ENCODE peak calls at places on chromosomes 12 and 14, in four cellular contexts. D is upper lobe of right lung, E is GM19239, X is stromal cell of bone marrow. N is an unnamed sample.

GRCh38 chr14:29461131-29461530 is 466.5 kb downstream of the PRKD1 start:
- DNase-seq in D (no peak), E (no peak), X (no peak), N (no peak)

GRCh38 chr14:96461950-96462798 is 40.0 kb upstream of the PAPOLA start:
- DNase-seq in D (no peak), E (no peak), X (no peak), N (no peak)

GRCh38 chr12:63440063-63440462 is 228.2 kb downstream of the DPY19L2 start:
- DNase-seq in D (no peak), E (no peak), X (no peak), N (no peak)

GRCh38 chr14:55580401-55581010 is 499 bp downstream of the KTN1 start:
- DNase-seq in D (peak; percentile 79), E (peak; percentile 46), X (no peak), N (no peak)

GRCh38 chr12:64181504-64182291 is 40.4 kb downstream of the KICS2 start:
- DNase-seq in D (no peak), E (no peak), X (peak; percentile 97), N (peak; percentile 87)

GRCh38 chr12:51335931-51336330 is 10.5 kb downstream of the CELA1 start:
- DNase-seq in D (no peak), E (no peak), X (no peak), N (no peak)

GRCh38 chr12:122133192-122133950 is 40.6 kb downstream of the IL31 start:
- DNase-seq in D (no peak), E (no peak), X (no peak), N (no peak)

GRCh38 chr14:50381823-50382287 is 14.8 kb downstream of the CDKL1 start:
- DNase-seq in D (no peak), E (no peak), X (no peak), N (no peak)

GRCh38 chr14:96096639-96097610 is 57.8 kb downstream of the C14orf132 start:
- DNase-seq in D (no peak), E (no peak), X (no peak), N (no peak)

GRCh38 chr12:101407054-101407437 is 526 bp downstream of the ARL1 start:
- DNase-seq in D (no peak), E (no peak), X (no peak), N (peak; percentile 3)

GRCh38 chr12:127802271-127802670 is 464.7 kb upstream of the TMEM132C start:
- DNase-seq in D (no peak), E (no peak), X (no peak), N (no peak)

GRCh38 chr12:128445728-128446127 is 178.8 kb downstream of the TMEM132C start:
- DNase-seq in D (no peak), E (no peak), X (no peak), N (no peak)

GRCh38 chr12:103530352-103530751 is 34.6 kb upstream of the C12orf42 start:
- DNase-seq in D (no peak), E (no peak), X (no peak), N (no peak)

GRCh38 chr12:47686645-47687240 is 19.1 kb downstream of the RPAP3 start:
- DNase-seq in D (no peak), E (no peak), X (peak; percentile 33), N (no peak)

GRCh38 chr12:122862872-122863701 is 27.8 kb downstream of the HIP1R start:
- DNase-seq in D (peak; percentile 82), E (no peak), X (no peak), N (no peak)

GRCh38 chr14:63249112-63249511 is 44.9 kb downstream of the RHOJ start:
- DNase-seq in D (no peak), E (no peak), X (peak; percentile 31), N (no peak)

GRCh38 chr12:130431176-130431575 is 93.5 kb downstream of the PIWIL1 start:
- DNase-seq in D (no peak), E (no peak), X (no peak), N (no peak)